ENCODE peak calls at places on chromosome X, in nine cellular contexts. D is NCI-H146, C is NCI-H1092, U is DND-41, R is EH, O is left lung, P is type B pancreatic cell, X is omental fat pad, K is A549. E is an unnamed sample.

GRCh38 chrX:139973290-139973689 is 8.0 kb upstream of the CXorf66 start:
- DNase-seq in D (no peak), C (no peak), U (no peak), R (no peak), O (no peak), P (no peak), X (no peak), K (no peak), E (no peak)

GRCh38 chrX:2829066-2829430 is 318 bp downstream of the GYG2 start:
- DNase-seq in D (no peak), C (no peak), U (no peak), R (no peak), O (no peak), P (peak), X (no peak), K (no peak), E (no peak)

GRCh38 chrX:70089575-70090297 is 27.5 kb downstream of the OTUD6A start:
- DNase-seq in D (no peak), C (no peak), U (no peak), R (peak), O (no peak), P (no peak), X (no peak), K (no peak), E (no peak)

GRCh38 chrX:17547658-17548057 is 172.7 kb downstream of the NHS start:
- DNase-seq in D (peak), C (no peak), U (no peak), R (peak), O (peak), P (no peak), X (no peak), K (peak), E (peak)

GRCh38 chrX:58025979-58026378 is 115.7 kb upstream of the ZXDA start:
- DNase-seq in D (peak), C (peak), U (peak), R (peak), O (no peak), P (no peak), X (no peak), K (peak), E (no peak)

GRCh38 chrX:72576161-72576896 is 3.7 kb upstream of the HDAC8 start:
- DNase-seq in D (no peak), C (no peak), U (no peak), R (peak), O (no peak), P (no peak), X (no peak), K (peak), E (no peak)

GRCh38 chrX:103437147-103437873 is 61.0 kb downstream of the BEX3 start:
- DNase-seq in D (no peak), C (no peak), U (no peak), R (no peak), O (no peak), P (no peak), X (no peak), K (no peak), E (no peak)

GRCh38 chrX:72305286-72306084 is at the start of gene CITED1:
- DNase-seq in D (peak), C (no peak), U (no peak), R (peak), O (no peak), P (no peak), X (no peak), K (no peak), E (no peak)

GRCh38 chrX:68847172-68847571 is 18.4 kb downstream of the EFNB1 start:
- DNase-seq in D (no peak), C (no peak), U (no peak), R (no peak), O (no peak), P (no peak), X (no peak), K (no peak), E (no peak)